ENCODE peak calls at places on chromosomes 7 and 10, in seven cellular contexts. W is mesenchymal stem cell, P is mesendoderm, Y is H9, D is IMR-90, H is neuronal stem cell, F is H1. S is an unnamed sample.

GRCh38 chr10:74058071-74058470 is 60.2 kb downstream of the VCL start:
- DNase-seq in W (no peak), P (no peak), Y (no peak), D (no peak), H (no peak), F (no peak), S (no peak)

GRCh38 chr7:116674508-116675173 is 2.6 kb downstream of the MET start:
- DNase-seq in W (peak; percentile 21), P (peak; percentile 57), Y (no peak), D (peak; percentile 40), H (no peak), F (no peak), S (peak; percentile 9)

GRCh38 chr7:66206116-66206908 is 1.2 kb downstream of the TPST1 start:
- DNase-seq in W (no peak), P (no peak), Y (no peak), D (no peak), H (no peak), F (no peak), S (no peak)

GRCh38 chr7:38232475-38233366 is 40.7 kb downstream of the TARP start:
- DNase-seq in W (peak; percentile 20), P (peak; percentile 64), Y (no peak), D (peak; percentile 10), H (no peak), F (no peak), S (no peak)

GRCh38 chr10:2798340-2798739 is 269.0 kb upstream of the PFKP start:
- DNase-seq in W (no peak), P (peak; percentile 19), Y (peak; percentile 49), D (no peak), H (peak; percentile 14), F (no peak), S (no peak)

GRCh38 chr10:82211331-82211730 is 336.3 kb downstream of the NRG3 start:
- DNase-seq in W (peak; percentile 2), P (no peak), Y (no peak), D (no peak), H (peak; percentile 12), F (no peak), S (no peak)

GRCh38 chr10:58698777-58699356 is 186.2 kb downstream of the BICC1 start:
- DNase-seq in W (no peak), P (no peak), Y (no peak), D (no peak), H (no peak), F (no peak), S (no peak)

GRCh38 chr7:111424768-111425167 is 137.5 kb downstream of the IMMP2L start:
- DNase-seq in W (peak; percentile 40), P (peak; percentile 39), Y (no peak), D (peak; percentile 23), H (no peak), F (no peak), S (peak; percentile 87)

GRCh38 chr7:17942231-17942630 is 1.9 kb upstream of the SNX13 start:
- DNase-seq in W (no peak), P (no peak), Y (no peak), D (no peak), H (no peak), F (no peak), S (peak; percentile 98)

GRCh38 chr10:98349508-98349922 is 65.5 kb downstream of the PYROXD2 start:
- DNase-seq in W (peak; percentile 95), P (no peak), Y (no peak), D (peak; percentile 99), H (no peak), F (no peak), S (no peak)

GRCh38 chr10:86373828-86374227 is 7.2 kb upstream of the GRID1 start:
- DNase-seq in W (no peak), P (no peak), Y (peak; percentile 20), D (no peak), H (no peak), F (peak; percentile 33), S (no peak)

GRCh38 chr10:96840841-96841518 is 8.9 kb downstream of the LCOR start:
- DNase-seq in W (peak; percentile 73), P (peak; percentile 77), Y (no peak), D (peak; percentile 60), H (no peak), F (no peak), S (peak; percentile 60)

GRCh38 chr10:127694580-127695193 is 42.3 kb upstream of the FOXI2 start:
- DNase-seq in W (no peak), P (peak; percentile 89), Y (peak; percentile 92), D (no peak), H (peak; percentile 42), F (peak; percentile 94), S (peak; percentile 14)

GRCh38 chr7:83271212-83272099 is 108.8 kb upstream of the PCLO start:
- DNase-seq in W (peak; percentile 70), P (peak; percentile 48), Y (no peak), D (peak; percentile 19), H (peak; percentile 24), F (no peak), S (no peak)

GRCh38 chr10:97234403-97234802 is 48.6 kb upstream of the SLIT1 start:
- DNase-seq in W (peak; percentile 47), P (peak; percentile 38), Y (no peak), D (peak; percentile 64), H (peak; percentile 27), F (no peak), S (no peak)

GRCh38 chr10:76632158-76633051 is 1005.2 kb downstream of the KCNMA1 start:
- DNase-seq in W (no peak), P (peak; percentile 67), Y (peak; percentile 68), D (no peak), H (no peak), F (peak; percentile 61), S (no peak)

GRCh38 chr7:121544726-121545125 is 148.6 kb upstream of the FAM3C start:
- DNase-seq in W (peak; percentile 88), P (no peak), Y (no peak), D (peak; percentile 89), H (no peak), F (no peak), S (peak; percentile 66)

GRCh38 chr10:97765201-97765600 is 6.6 kb downstream of the SFRP5 start:
- DNase-seq in W (no peak), P (no peak), Y (no peak), D (no peak), H (no peak), F (no peak), S (no peak)

GRCh38 chr7:118005021-118005420 is 131.8 kb upstream of the CTTNBP2 start:
- DNase-seq in W (no peak), P (peak; percentile 73), Y (no peak), D (no peak), H (peak; percentile 11), F (no peak), S (no peak)

GRCh38 chr10:74500806-74501205 is 325.6 kb upstream of the KAT6B start:
- DNase-seq in W (peak; percentile 38), P (no peak), Y (no peak), D (peak; percentile 60), H (no peak), F (no peak), S (no peak)

GRCh38 chr10:11515596-11516418 is 95.6 kb downstream of the USP6NL start:
- DNase-seq in W (peak; percentile 72), P (peak; percentile 70), Y (no peak), D (peak; percentile 70), H (no peak), F (no peak), S (peak; percentile 6)

GRCh38 chr7:106887376-106887775 is 22.3 kb downstream of the PIK3CG start:
- DNase-seq in W (no peak), P (no peak), Y (no peak), D (no peak), H (no peak), F (no peak), S (no peak)

GRCh38 chr7:104206841-104207240 is 972 bp downstream of the ORC5 start:
- DNase-seq in W (no peak), P (no peak), Y (no peak), D (no peak), H (no peak), F (no peak), S (no peak)

DNA sequence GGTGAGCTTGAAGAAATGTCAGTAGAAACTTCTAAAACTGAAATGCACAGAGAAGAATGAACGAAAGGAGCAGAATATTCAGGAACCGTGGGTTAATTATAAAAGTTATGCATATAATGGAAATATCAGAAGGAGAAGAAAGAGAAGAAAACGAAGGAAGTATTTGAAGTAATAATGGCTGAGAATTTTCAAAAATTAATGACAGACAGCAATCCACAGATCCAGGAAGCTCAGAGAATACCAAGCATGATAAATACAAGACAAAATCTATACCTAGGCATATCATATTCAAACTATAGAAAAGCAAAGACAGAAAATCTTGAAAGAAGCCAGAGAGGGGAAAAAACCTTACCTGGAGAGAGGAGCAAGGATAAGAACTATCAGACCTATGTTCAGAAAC is 16.5 kb upstream of the MCM10 start:
- DNase-seq in W (no peak), P (no peak), Y (no peak), D (no peak), H (no peak), F (no peak), S (no peak)
- H3K18ac ChIP-seq in W (no peak overlapping the region), P (no peak overlapping the region), Y (no peak overlapping the region), D (no peak overlapping the region), H (no peak overlapping the region), F (no peak overlapping the region), S (no peak overlapping the region)

GRCh38 chr10:119511828-119512515 is 30.5 kb downstream of the RGS10 start:
- DNase-seq in W (no peak), P (no peak), Y (no peak), D (no peak), H (no peak), F (no peak), S (peak; percentile 65)
- H3K18ac ChIP-seq in W (no peak overlapping the region), P (no peak overlapping the region), Y (no peak overlapping the region), D (no peak overlapping the region), H (no peak overlapping the region), F (no peak overlapping the region), S (no peak overlapping the region)

GRCh38 chr7:2540133-2540532 is 15.2 kb downstream of the BRAT1 start:
- DNase-seq in W (no peak), P (no peak), Y (no peak), D (no peak), H (no peak), F (no peak), S (no peak)

GRCh38 chr7:2539031-2540028 is 16.0 kb downstream of the BRAT1 start:
- DNase-seq in W (no peak), P (no peak), Y (peak; percentile 29), D (no peak), H (no peak), F (no peak), S (no peak)

GRCh38 chr7:2542011-2542923 is 13.1 kb downstream of the BRAT1 start:
- DNase-seq in W (no peak), P (no peak), Y (no peak), D (no peak), H (no peak), F (no peak), S (no peak)

GRCh38 chr7:2541291-2542010 is 13.9 kb downstream of the BRAT1 start:
- DNase-seq in W (no peak), P (no peak), Y (no peak), D (no peak), H (no peak), F (no peak), S (no peak)

DNA sequence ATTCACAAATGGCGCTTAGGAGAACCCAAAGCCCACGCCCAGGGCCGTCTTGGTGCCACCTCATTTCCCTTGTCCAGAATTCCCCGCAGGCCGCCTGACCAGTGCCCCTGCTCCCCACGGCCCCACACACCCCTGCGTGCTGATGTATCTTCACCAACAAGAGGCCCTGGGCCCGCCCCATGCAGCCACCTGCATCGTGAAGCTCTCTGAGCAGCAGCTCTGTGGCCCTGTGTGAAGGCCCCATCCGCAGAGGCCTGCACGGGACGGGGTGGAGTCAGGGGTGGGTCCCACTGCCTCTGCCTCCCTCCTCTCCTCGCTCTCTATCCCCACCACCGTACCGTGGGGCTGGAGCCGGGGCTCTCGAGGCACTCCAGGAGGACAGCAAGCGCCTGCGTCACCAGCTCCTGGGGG is 14.7 kb downstream of the BRAT1 start:
- DNase-seq in W (no peak), P (no peak), Y (peak; percentile 26), D (no peak), H (no peak), F (no peak), S (no peak)
- H3K18ac ChIP-seq in W (no peak overlapping the region), P (no peak overlapping the region), Y (no peak overlapping the region), D (no peak overlapping the region), H (peak overlapping the region; percentile 67), F (no peak overlapping the region), S (no peak overlapping the region)

GRCh38 chr7:141322355-141322754 is 228.9 kb upstream of the AGK start:
- DNase-seq in W (no peak), P (no peak), Y (no peak), D (no peak), H (no peak), F (no peak), S (no peak)
- H3K18ac ChIP-seq in W (no peak overlapping the region), P (no peak overlapping the region), Y (no peak overlapping the region), D (no peak overlapping the region), H (no peak overlapping the region), F (no peak overlapping the region), S (no peak overlapping the region)